ENCODE peak calls at places on chromosomes 3 and 15, in five cellular contexts. G, Y, P, H and J are unnamed samples.
A peak's percentile ranks its signal among the peaks of the same experiment; 100 is the strongest.

GRCh38 chr3:72080800-72081199 is 295.9 kb upstream of the PROK2 start:
- DNase-seq in G (no peak), Y (no peak), P (no peak), H (no peak), J (no peak)

GRCh38 chr3:44942202-44942921 is 33.6 kb downstream of the ZDHHC3 start:
- DNase-seq in G (peak; percentile 40), Y (no peak), P (no peak), H (no peak), J (no peak)

GRCh38 chr3:150000631-150001030 is 29.9 kb upstream of the PFN2 start:
- DNase-seq in G (no peak), Y (no peak), P (no peak), H (no peak), J (no peak)

GRCh38 chr3:47715928-47716327 is 65.8 kb downstream of the SMARCC1 start:
- DNase-seq in G (peak; percentile 47), Y (no peak), P (no peak), H (peak; percentile 44), J (no peak)

GRCh38 chr3:100779475-100779874 is 70.2 kb downstream of the TFG start:
- DNase-seq in G (no peak), Y (no peak), P (no peak), H (no peak), J (no peak)

GRCh38 chr3:145272684-145273083 is 888.3 kb downstream of the PLOD2 start:
- DNase-seq in G (no peak), Y (no peak), P (no peak), H (no peak), J (no peak)

GRCh38 chr3:100438623-100438974 is 37.3 kb downstream of the LNP1 start:
- DNase-seq in G (no peak), Y (no peak), P (no peak), H (no peak), J (no peak)

GRCh38 chr3:13544293-13544831 is 4.6 kb upstream of the FBLN2 start:
- DNase-seq in G (peak; percentile 85), Y (no peak), P (no peak), H (peak; percentile 43), J (no peak)

GRCh38 chr3:145243875-145244274 is 917.1 kb downstream of the PLOD2 start:
- DNase-seq in G (peak; percentile 89), Y (peak; percentile 37), P (no peak), H (no peak), J (no peak)

GRCh38 chr3:32276279-32276841 is 37.9 kb downstream of the CMTM8 start:
- DNase-seq in G (peak; percentile 33), Y (no peak), P (no peak), H (no peak), J (peak; percentile 7)

GRCh38 chr3:139302084-139302800 is 41.6 kb upstream of the MRPS22 start:
- DNase-seq in G (peak; percentile 98), Y (peak; percentile 97), P (peak; percentile 95), H (peak; percentile 37), J (peak; percentile 98)

GRCh38 chr3:101533603-101533968 is 20.6 kb upstream of the SENP7 start:
- DNase-seq in G (no peak), Y (no peak), P (no peak), H (no peak), J (no peak)

GRCh38 chr3:8668216-8668615 is 23.6 kb upstream of the SSUH2 start:
- DNase-seq in G (no peak), Y (no peak), P (no peak), H (no peak), J (no peak)

GRCh38 chr3:143010024-143010423 is 8.7 kb downstream of the U2SURP start:
- DNase-seq in G (no peak), Y (no peak), P (no peak), H (no peak), J (no peak)

GRCh38 chr15:83018477-83018876 is 7.0 kb upstream of the C15orf40 start:
- DNase-seq in G (no peak), Y (no peak), P (no peak), H (no peak), J (peak; percentile 18)

GRCh38 chr15:33242165-33242564 is 47.7 kb upstream of the FMN1 start:
- DNase-seq in G (peak; percentile 59), Y (no peak), P (peak; percentile 99), H (no peak), J (peak; percentile 98)

GRCh38 chr3:58660998-58661397 is 5.6 kb downstream of the FAM3D start:
- DNase-seq in G (no peak), Y (no peak), P (no peak), H (no peak), J (no peak)

GRCh38 chr15:66953523-66954229 is 111.7 kb upstream of the SMAD3 start:
- DNase-seq in G (no peak), Y (no peak), P (no peak), H (no peak), J (no peak)

GRCh38 chr15:39720721-39721611 is 61.7 kb downstream of the FSIP1 start:
- DNase-seq in G (peak; percentile 78), Y (peak; percentile 29), P (no peak), H (no peak), J (no peak)

GRCh38 chr3:120442975-120443517 is 7.7 kb downstream of the FSTL1 start:
- DNase-seq in G (no peak), Y (no peak), P (no peak), H (no peak), J (no peak)

GRCh38 chr15:98231696-98232440 is 271.4 kb downstream of the ARRDC4 start:
- DNase-seq in G (no peak), Y (no peak), P (peak; percentile 10), H (no peak), J (no peak)

GRCh38 chr15:47963265-47963664 is 157.5 kb upstream of the SLC24A5 start:
- DNase-seq in G (no peak), Y (no peak), P (no peak), H (no peak), J (no peak)

GRCh38 chr3:195907730-195908438 is 467 bp downstream of the TNK2 start:
- DNase-seq in G (no peak), Y (no peak), P (no peak), H (peak; percentile 76), J (no peak)

DNA sequence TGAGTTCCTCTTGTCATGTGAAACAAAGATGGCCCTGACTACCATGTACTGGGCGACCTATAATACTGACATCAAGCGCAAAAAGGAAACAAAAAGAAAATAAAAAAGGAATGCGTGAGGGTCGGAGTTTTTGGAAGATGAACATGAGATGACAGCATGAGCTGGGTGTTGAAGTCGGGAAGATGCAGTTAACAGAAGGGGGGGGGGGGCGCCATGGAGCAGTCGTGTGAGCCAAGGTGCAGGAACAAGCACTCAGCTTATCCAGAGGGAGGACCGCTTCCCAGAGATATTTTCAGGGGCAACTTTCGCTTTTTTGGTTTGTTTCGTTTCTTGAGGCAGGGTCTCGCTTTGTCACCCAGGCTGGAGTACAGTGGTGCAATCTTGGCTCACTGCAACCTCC is 110.2 kb downstream of the RORA start:
- DNase-seq in G (no peak), Y (no peak), P (no peak), H (no peak), J (no peak)
- TF ChIP-seq CTCF in G (peak; percentile 39), Y (no peak), P (peak; percentile 36), H (peak; percentile 21), J (peak; percentile 26)

GRCh38 chr3:147369671-147370123 is 36.6 kb downstream of the ZIC4 start:
- DNase-seq in G (peak; percentile 72), Y (no peak), P (no peak), H (no peak), J (no peak)
- H3K4me3 ChIP-seq in G (peak overlapping the region; percentile 53), Y (no peak overlapping the region), P (no peak overlapping the region), H (no peak overlapping the region), J (no peak overlapping the region)

GRCh38 chr3:30567139-30567753 is 39.2 kb upstream of the TGFBR2 start:
- DNase-seq in G (no peak), Y (no peak), P (no peak), H (no peak), J (no peak)
- TF ChIP-seq CTCF in G (peak; percentile 3), Y (no peak), P (no peak), H (no peak), J (peak; percentile 35)

GRCh38 chr3:27544372-27544865 is 60.2 kb upstream of the SLC4A7 start:
- DNase-seq in G (peak; percentile 52), Y (no peak), P (no peak), H (no peak), J (peak; percentile 56)

GRCh38 chr3:27542469-27542868 is 58.3 kb upstream of the SLC4A7 start:
- DNase-seq in G (no peak), Y (no peak), P (no peak), H (no peak), J (peak; percentile 82)

GRCh38 chr3:27545061-27545460 is 60.9 kb upstream of the SLC4A7 start:
- DNase-seq in G (no peak), Y (no peak), P (no peak), H (no peak), J (no peak)
- H3K4me3 ChIP-seq in G (no peak overlapping the region), Y (no peak overlapping the region), P (no peak overlapping the region), H (no peak overlapping the region), J (no peak overlapping the region)

GRCh38 chr3:134299888-134300206 is 49.2 kb upstream of the RYK start:
- DNase-seq in G (no peak), Y (no peak), P (no peak), H (no peak), J (no peak)

GRCh38 chr3:134300520-134300919 is 49.9 kb upstream of the RYK start:
- DNase-seq in G (no peak), Y (no peak), P (no peak), H (no peak), J (no peak)

GRCh38 chr3:134298281-134298680 is 47.6 kb upstream of the RYK start:
- DNase-seq in G (no peak), Y (no peak), P (no peak), H (no peak), J (no peak)

GRCh38 chr3:134302674-134303073 is 52.0 kb upstream of the RYK start:
- DNase-seq in G (no peak), Y (no peak), P (no peak), H (no peak), J (no peak)

GRCh38 chr3:134299185-134299887 is 48.7 kb upstream of the RYK start:
- DNase-seq in G (peak; percentile 59), Y (no peak), P (no peak), H (no peak), J (no peak)
- TF ChIP-seq CTCF in G (peak; percentile 56), Y (peak; percentile 55), P (peak; percentile 39), H (no peak), J (peak; percentile 66)